ENCODE peak calls at places on chromosomes 16 and 17, in four cellular contexts. I is effector memory CD8-positive, alpha-beta T cell; A is caudate nucleus; R is putamen. C is an unnamed sample.

GRCh38 chr16:17345043-17345442 is 125.7 kb downstream of the XYLT1 start:
- DNase-seq in I (no peak), R (no peak), A (no peak), C (no peak)

GRCh38 chr17:60641126-60641525 is 36.5 kb upstream of the BCAS3 start:
- DNase-seq in I (no peak), A (no peak), R (no peak), C (no peak)

GRCh38 chr16:397736-398332 is 835 bp downstream of the NME4 start:
- DNase-seq in R (peak; percentile 64), A (no peak), I (no peak), C (no peak)

GRCh38 chr16:2027024-2028010 is 615 bp downstream of the NHERF2 start:
- DNase-seq in R (no peak), A (no peak), I (no peak), C (no peak)

GRCh38 chr17:62665599-62665998 is 38.1 kb downstream of the MRC2 start:
- DNase-seq in A (no peak), I (no peak), R (no peak), C (no peak)

GRCh38 chr17:30969989-30970680 is 704 bp upstream of the RNF135 start:
- DNase-seq in R (no peak), I (no peak), A (no peak), C (no peak)

GRCh38 chr16:12289175-12290063 is 312.9 kb downstream of the SNX29 start:
- DNase-seq in A (no peak), I (no peak), R (no peak), C (no peak)

GRCh38 chr16:9134739-9135138 is 43.3 kb downstream of the HAPSTR1 start:
- DNase-seq in A (no peak), I (peak; percentile 49), R (no peak), C (peak; percentile 33)

GRCh38 chr17:1244606-1245012 is 25.6 kb upstream of the BHLHA9 start:
- DNase-seq in R (no peak), I (no peak), A (no peak), C (no peak)

GRCh38 chr17:36008998-36009665 is 7.8 kb upstream of the CCL15 start:
- DNase-seq in A (no peak), R (no peak), I (no peak), C (no peak)

GRCh38 chr17:7786866-7787265 is 47.2 kb upstream of the KDM6B start:
- DNase-seq in I (no peak), R (no peak), A (no peak), C (no peak)

GRCh38 chr17:77435272-77436057 is 294.7 kb downstream of the SEC14L1 start:
- DNase-seq in I (no peak), R (no peak), A (no peak), C (peak; percentile 61)

GRCh38 chr17:40310882-40311391 is 2.0 kb downstream of the RARA start:
- DNase-seq in A (no peak), I (no peak), R (no peak), C (no peak)

GRCh38 chr17:82394296-82394695 is 22.7 kb downstream of the UTS2R start:
- DNase-seq in R (no peak), I (no peak), A (no peak), C (no peak)

GRCh38 chr17:50627782-50628601 is 6.7 kb upstream of the ABCC3 start:
- DNase-seq in I (no peak), A (no peak), R (no peak), C (no peak)

GRCh38 chr16:4682616-4683254 is 10.6 kb upstream of the NUDT16L1 start:
- DNase-seq in I (no peak), A (peak; percentile 12), R (no peak), C (no peak)

GRCh38 chr16:20868890-20869289 is 31.3 kb downstream of the DCUN1D3 start:
- DNase-seq in A (peak; percentile 53), I (no peak), R (peak; percentile 86), C (no peak)

GRCh38 chr17:8935194-8935593 is 30.3 kb downstream of the PIK3R5 start:
- DNase-seq in R (no peak), I (peak; percentile 38), A (no peak), C (peak; percentile 36)

GRCh38 chr17:38746893-38747384 is 1.2 kb downstream of the PCGF2 start:
- DNase-seq in A (no peak), R (no peak), I (no peak), C (no peak)

GRCh38 chr16:69412287-69412686 is 12.1 kb upstream of the CYB5B start:
- DNase-seq in I (no peak), R (no peak), A (no peak), C (no peak)

GRCh38 chr17:28477928-28478327 is 4.5 kb downstream of the SLC13A2 start:
- DNase-seq in I (no peak), A (no peak), R (no peak), C (no peak)

GRCh38 chr17:30113213-30113612 is 3.4 kb upstream of the NSRP1 start:
- DNase-seq in I (no peak), A (no peak), R (no peak), C (no peak)

GRCh38 chr16:85673529-85674417 is 15.0 kb downstream of the GINS2 start:
- DNase-seq in R (no peak), I (no peak), A (no peak), C (no peak)

GRCh38 chr16:85423631-85424030 is 189.5 kb upstream of the GSE1 start:
- DNase-seq in I (no peak), R (no peak), A (no peak), C (no peak)

GRCh38 chr17:13323990-13324389 is 277.7 kb downstream of the HS3ST3A1 start:
- DNase-seq in A (no peak), I (no peak), R (no peak), C (no peak)

GRCh38 chr16:1263591-1264216 is 7.8 kb downstream of the TPSD1 start:
- DNase-seq in R (no peak), I (no peak), A (no peak), C (no peak)

GRCh38 chr17:29445844-29446243 is 55.7 kb downstream of the TAOK1 start:
- DNase-seq in I (no peak), R (no peak), A (no peak), C (no peak)

GRCh38 chr17:8718001-8718563 is 26.6 kb downstream of the CCDC42 start:
- DNase-seq in R (no peak), A (no peak), I (no peak), C (no peak)

GRCh38 chr16:81366316-81366932 is 51.7 kb downstream of the GAN start:
- DNase-seq in R (peak; percentile 43), I (peak; percentile 27), A (no peak), C (peak; percentile 32)

GRCh38 chr17:7589891-7590611 is at the start of gene SOX15:
- DNase-seq in A (no peak), R (no peak), I (no peak), C (no peak)

GRCh38 chr17:79325707-79326106 is 251.1 kb downstream of the ENGASE start:
- DNase-seq in I (no peak), R (no peak), A (no peak), C (no peak)

GRCh38 chr16:1740781-1741490 is 30.4 kb downstream of the NME3 start:
- DNase-seq in I (no peak), R (no peak), A (no peak), C (no peak)

GRCh38 chr17:20935740-20936139 is 107.1 kb downstream of the USP22 start:
- DNase-seq in A (no peak), R (no peak), I (no peak), C (no peak)

GRCh38 chr17:83196973-83197880 is 117.8 kb downstream of the METRNL start:
- DNase-seq in I (no peak), R (no peak), A (no peak), C (no peak)

GRCh38 chr17:32588982-32589381 is 102.2 kb downstream of the CDK5R1 start:
- DNase-seq in A (no peak), R (no peak), I (no peak), C (no peak)

GRCh38 chr16:57485916-57486857 is at the start of gene DOK4:
- DNase-seq in A (no peak), I (peak; percentile 66), R (peak; percentile 50), C (peak; percentile 60)

GRCh38 chr16:27427538-27427937 is 25.6 kb downstream of the IL21R start:
- DNase-seq in R (no peak), A (no peak), I (no peak), C (no peak)